ENCODE peak calls at places on chromosomes 7 and 10, in four cellular contexts. T is astrocyte, B is GM23338, Y is suprapubic skin. F is an unnamed sample. For H3K4me1, the result is how much of the 10 kb centered on the place peaks cover.

GRCh38 chr7:153034791-153035190 is 275.2 kb downstream of the ACTR3B start:
- DNase-seq in T (no peak), B (no peak), Y (no peak), F (no peak)

GRCh38 chr7:142248-142955 is 50.0 kb upstream of the FAM20C start:
- DNase-seq in T (no peak), B (no peak), Y (peak), F (peak)

GRCh38 chr7:152910545-152911013 is 151.0 kb downstream of the ACTR3B start:
- DNase-seq in T (no peak), B (peak), Y (no peak), F (no peak)

GRCh38 chr7:90064370-90064769 is 89.9 kb upstream of the STEAP1 start:
- DNase-seq in T (no peak), B (no peak), Y (no peak), F (no peak)

GRCh38 chr7:75762350-75762917 is 9.6 kb downstream of the CCL26 start:
- DNase-seq in T (peak), B (peak), Y (no peak), F (no peak)

GRCh38 chr7:43698461-43699255 is 30.7 kb downstream of the COA1 start:
- DNase-seq in T (peak), B (no peak), Y (no peak), F (no peak)

GRCh38 chr10:8534089-8534488 is 479.6 kb downstream of the GATA3 start:
- DNase-seq in T (no peak), B (no peak), Y (no peak), F (no peak)

GRCh38 chr10:127034790-127035189 is 129.6 kb downstream of the DOCK1 start:
- DNase-seq in T (no peak), B (no peak), Y (no peak), F (no peak)

GRCh38 chr7:4610768-4611467 is 71.2 kb upstream of the FOXK1 start:
- DNase-seq in T (peak), B (peak), Y (peak), F (peak)

GRCh38 chr7:120180221-120180620 is 92.8 kb upstream of the KCND2 start:
- DNase-seq in T (no peak), B (no peak), Y (no peak), F (no peak)

GRCh38 chr7:159136846-159137245 is 7.8 kb downstream of the VIPR2 start:
- DNase-seq in T (no peak), B (no peak), Y (no peak), F (no peak)

GRCh38 chr10:36141786-36142560 is 499.9 kb upstream of the FZD8 start:
- DNase-seq in T (no peak), B (no peak), Y (no peak), F (no peak)

GRCh38 chr7:3042861-3043489 is 692 bp downstream of the CARD11 start:
- DNase-seq in T (no peak), B (peak), Y (no peak), F (no peak)

GRCh38 chr10:43212043-43212721 is 54.7 kb downstream of the RASGEF1A start:
- DNase-seq in T (no peak), B (no peak), Y (no peak), F (no peak)

GRCh38 chr7:94394399-94395140 is at the start of gene COL1A2:
- DNase-seq in T (peak), B (peak), Y (peak), F (peak)

GRCh38 chr7:110774066-110774465 is 316.9 kb upstream of the LRRN3 start:
- DNase-seq in T (no peak), B (no peak), Y (no peak), F (no peak)

GRCh38 chr7:122750389-122750788 is 47.7 kb upstream of the RNF148 start:
- DNase-seq in T (no peak), B (no peak), Y (no peak), F (no peak)

GRCh38 chr7:74586258-74587200 is 71.0 kb upstream of the GTF2I start:
- DNase-seq in T (no peak), B (no peak), Y (no peak), F (no peak)

GRCh38 chr7:47653550-47654351 is 71.8 kb upstream of the TNS3 start:
- DNase-seq in T (peak), B (peak), Y (no peak), F (no peak)

GRCh38 chr7:81299272-81299671 is 380.4 kb upstream of the SEMA3C start:
- DNase-seq in T (peak), B (no peak), Y (no peak), F (no peak)

GRCh38 chr7:84372712-84373111 is 178.1 kb upstream of the SEMA3A start:
- DNase-seq in T (peak), B (no peak), Y (no peak), F (no peak)

GRCh38 chr10:99779335-99779734 is 3.1 kb upstream of the ABCC2 start:
- DNase-seq in T (peak), B (no peak), Y (no peak), F (no peak)

GRCh38 chr7:157047148-157047547 is 36.7 kb upstream of the MNX1 start:
- DNase-seq in T (no peak), B (no peak), Y (peak), F (no peak)

GRCh38 chr7:92785923-92786322 is 50.5 kb downstream of the CDK6 start:
- DNase-seq in T (peak), B (no peak), Y (no peak), F (no peak)

GRCh38 chr7:116673504-116673865 is 1.5 kb downstream of the MET start:
- DNase-seq in T (no peak), B (no peak), Y (no peak), F (no peak)

GRCh38 chr10:12081879-12082560 is 13.3 kb downstream of the DHTKD1 start:
- DNase-seq in T (peak), B (no peak), Y (no peak), F (no peak)

GRCh38 chr7:16083931-16084330 is 337.4 kb downstream of the CRPPA start:
- DNase-seq in T (peak), B (peak), Y (no peak), F (no peak)

GRCh38 chr10:18681971-18682403 is 22.8 kb downstream of the ARL5B start:
- DNase-seq in T (peak), B (no peak), Y (no peak), F (no peak)

GRCh38 chr7:151591866-151592265 is 72.2 kb upstream of the RHEB start:
- DNase-seq in T (no peak), B (no peak), Y (no peak), F (no peak)

GRCh38 chr7:20201380-20201779 is 15.8 kb downstream of the MACC1 start:
- DNase-seq in T (no peak), B (peak), Y (no peak), F (no peak)

GRCh38 chr10:2949948-2950354 is 117.4 kb upstream of the PFKP start:
- DNase-seq in T (peak), B (no peak), Y (no peak), F (no peak)

GRCh38 chr7:155208681-155209477 is 88.8 kb upstream of the INSIG1 start:
- DNase-seq in T (peak), B (no peak), Y (no peak), F (no peak)

GRCh38 chr7:128404826-128405344 is 4.9 kb downstream of the IMPDH1 start:
- DNase-seq in T (no peak), B (no peak), Y (no peak), F (no peak)

GRCh38 chr10:89348458-89348857 is 20.7 kb downstream of the IFIT3 start:
- DNase-seq in T (no peak), B (no peak), Y (no peak), F (no peak)

GRCh38 chr10:89347706-89348457 is 20.1 kb downstream of the IFIT3 start:
- DNase-seq in T (no peak), B (no peak), Y (no peak), F (no peak)

GRCh38 chr10:89352802-89353201 is 25.0 kb downstream of the IFIT3 start:
- DNase-seq in T (peak), B (no peak), Y (no peak), F (no peak)

GRCh38 chr10:89352039-89352597 is 24.3 kb downstream of the IFIT3 start:
- DNase-seq in T (peak), B (no peak), Y (no peak), F (peak)

DNA sequence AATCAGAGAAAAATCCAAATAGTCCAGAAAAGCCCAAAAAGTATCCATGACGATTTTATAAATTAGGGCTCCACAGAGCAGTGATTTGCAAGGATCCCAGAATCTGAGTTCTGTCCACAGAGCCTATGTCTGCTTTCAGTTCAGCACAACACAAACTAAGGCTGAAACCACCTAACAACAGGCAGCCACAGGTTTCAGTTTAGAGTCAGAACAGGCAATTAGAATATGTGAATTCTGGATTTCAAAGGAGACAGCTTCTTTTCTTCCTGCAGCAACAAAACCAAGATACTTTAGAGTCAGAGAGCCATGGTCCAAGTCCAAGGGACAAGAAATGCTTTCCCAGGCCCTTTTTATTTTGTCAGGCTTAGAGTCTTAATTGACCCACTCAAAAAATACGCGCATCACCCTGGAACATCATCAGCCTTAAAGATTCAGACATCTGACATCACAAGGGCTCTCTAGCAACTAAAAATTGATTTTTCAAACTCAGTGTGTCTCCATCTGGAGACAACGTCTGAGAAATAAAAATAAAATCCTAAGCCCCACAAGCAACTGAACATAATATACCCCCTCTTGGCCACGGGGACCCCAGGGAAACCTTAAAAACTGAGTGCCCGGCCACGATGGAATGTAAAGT is 23.7 kb downstream of the IFIT3 start:
- DNase-seq in T (peak), B (no peak), Y (no peak), F (no peak)
- H3K4me1 ChIP-seq in T (under half), B (half or more), Y (under half), F (under half)

DNA sequence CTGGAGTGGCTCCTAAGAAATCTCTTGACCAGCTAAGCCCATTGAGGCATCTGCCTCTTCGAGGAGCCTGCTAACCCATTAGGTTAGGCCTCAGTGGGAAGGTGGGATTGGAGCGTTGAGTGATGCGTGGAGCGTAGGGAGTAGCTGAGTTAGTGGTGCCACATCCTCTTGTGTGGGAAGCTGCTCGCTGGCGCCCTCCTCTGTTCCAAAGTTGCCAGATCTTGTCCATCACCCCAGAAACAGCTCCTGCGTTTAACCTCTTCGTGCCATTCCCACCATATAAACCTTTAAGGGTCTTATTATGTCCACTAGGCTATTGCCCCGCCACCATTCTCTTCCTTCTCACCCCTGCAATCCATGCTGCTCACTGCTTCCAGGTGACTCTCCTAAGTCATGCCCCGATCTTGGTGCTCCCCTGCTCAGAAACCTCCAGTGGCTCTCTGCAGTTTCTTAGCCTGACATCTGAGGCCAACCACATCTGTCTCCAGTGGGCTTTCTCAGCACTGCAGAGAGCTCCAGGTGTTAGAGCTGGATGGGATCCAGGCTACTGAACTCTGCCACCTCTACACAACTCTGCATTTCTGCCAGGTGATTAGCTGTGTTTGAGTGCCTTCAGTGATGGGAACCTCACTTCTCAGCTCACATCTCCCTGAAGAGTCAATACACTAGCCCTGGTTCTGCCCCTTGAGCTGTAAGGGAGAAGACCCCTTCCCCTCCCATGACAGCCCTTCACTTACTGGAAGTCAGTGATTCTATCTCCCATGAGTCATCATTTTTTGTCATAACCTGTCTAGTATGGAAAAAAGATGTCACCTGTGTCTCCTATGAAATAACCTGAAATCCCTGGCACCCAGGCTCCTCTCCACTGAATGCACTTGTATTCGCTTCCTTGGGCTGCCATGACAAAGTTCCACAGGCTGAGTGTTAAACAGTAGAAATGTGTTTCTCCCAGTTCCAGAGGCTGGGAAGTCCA is 65.0 kb upstream of the FGFR2 start:
- DNase-seq in T (no peak), B (peak), Y (no peak), F (no peak)
- H3K27ac ChIP-seq in T (no peak), B (no peak), Y (no peak), F (no peak)

GRCh38 chr7:27329917-27330316 is 87.3 kb downstream of the EVX1 start:
- DNase-seq in T (no peak), B (peak), Y (no peak), F (no peak)
- TF ChIP-seq CTCF in T (no peak), B (peak), Y (no peak), F (no peak)

DNA sequence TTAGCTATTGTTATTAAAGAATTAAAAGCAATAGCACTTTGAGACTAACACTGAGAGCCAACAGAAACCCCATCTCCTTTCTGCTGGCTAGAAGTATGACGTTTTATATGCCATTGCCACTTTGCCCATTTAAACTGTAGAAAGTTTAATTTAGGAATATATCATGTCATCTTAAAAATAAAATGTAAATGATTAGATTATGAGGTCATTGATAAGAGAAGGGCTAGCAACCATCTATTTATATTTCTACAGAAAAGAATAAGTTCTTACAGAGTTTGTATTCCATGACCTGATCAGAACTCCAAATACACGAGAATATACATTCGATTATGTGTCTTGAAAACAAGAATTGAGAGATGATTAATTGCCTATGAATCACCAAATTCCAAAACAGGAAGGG is 227.0 kb downstream of the TRIL start:
- DNase-seq in T (no peak), B (no peak), Y (no peak), F (no peak)
- H3K4me1 ChIP-seq in T (under half), B (under half), Y (under half), F (under half)

GRCh38 chr7:1454471-1455065 is 4.7 kb downstream of the MICALL2 start:
- DNase-seq in T (no peak), B (no peak), Y (no peak), F (no peak)
- H3K27ac ChIP-seq in T (no peak), B (no peak), Y (no peak), F (no peak)